ENCODE peak calls at places on chromosomes 11 and 22, in five cellular contexts. One of them, this sample, is unnamed.
A peak's percentile ranks its signal among the peaks of the same experiment; 100 is the strongest.

GRCh38 chr22:23054531-23055257 is 15.6 kb upstream of the GNAZ start:
- DNase-seq in left cardiac atrium: no peak
- DNase-seq in central memory CD4-positive, alpha-beta T cell: no peak
- DNase-seq in neural crest cell: no peak
- DNase-seq in T-helper 1 cell: no peak
- DNase-seq in this sample: no peak

GRCh38 chr22:29062286-29062949 is 787 bp upstream of the C22orf31 start:
- DNase-seq in left cardiac atrium: no peak
- DNase-seq in central memory CD4-positive, alpha-beta T cell: no peak
- DNase-seq in neural crest cell: no peak
- DNase-seq in T-helper 1 cell: no peak
- DNase-seq in this sample: no peak

GRCh38 chr22:43275545-43275981 is 67.6 kb downstream of the SCUBE1 start:
- DNase-seq in left cardiac atrium: no peak
- DNase-seq in central memory CD4-positive, alpha-beta T cell: no peak
- DNase-seq in neural crest cell: no peak
- DNase-seq in T-helper 1 cell: no peak
- DNase-seq in this sample: no peak

GRCh38 chr11:65427691-65428577 is 5.3 kb downstream of the NEAT1 start:
- DNase-seq in left cardiac atrium: peak; percentile 40
- DNase-seq in central memory CD4-positive, alpha-beta T cell: peak; percentile 27
- DNase-seq in neural crest cell: no peak
- DNase-seq in T-helper 1 cell: no peak
- DNase-seq in this sample: no peak

GRCh38 chr11:117950320-117950719 is 21.1 kb upstream of the TMPRSS13 start:
- DNase-seq in left cardiac atrium: no peak
- DNase-seq in central memory CD4-positive, alpha-beta T cell: peak; percentile 80
- DNase-seq in neural crest cell: no peak
- DNase-seq in T-helper 1 cell: peak; percentile 54
- DNase-seq in this sample: peak; percentile 64

GRCh38 chr22:20013382-20013871 is 3.2 kb downstream of the ARVCF start:
- DNase-seq in left cardiac atrium: peak; percentile 81
- DNase-seq in central memory CD4-positive, alpha-beta T cell: no peak
- DNase-seq in neural crest cell: peak; percentile 82
- DNase-seq in T-helper 1 cell: no peak
- DNase-seq in this sample: no peak

GRCh38 chr22:41425704-41426365 is 20.8 kb downstream of the TOB2 start:
- DNase-seq in left cardiac atrium: no peak
- DNase-seq in central memory CD4-positive, alpha-beta T cell: peak; percentile 56
- DNase-seq in neural crest cell: no peak
- DNase-seq in T-helper 1 cell: no peak
- DNase-seq in this sample: peak; percentile 37

GRCh38 chr11:104090767-104091166 is 54.3 kb downstream of the DDI1 start:
- DNase-seq in left cardiac atrium: no peak
- DNase-seq in central memory CD4-positive, alpha-beta T cell: no peak
- DNase-seq in neural crest cell: no peak
- DNase-seq in T-helper 1 cell: no peak
- DNase-seq in this sample: no peak

GRCh38 chr11:33829430-33830141 is 55.3 kb upstream of the FBXO3 start:
- DNase-seq in left cardiac atrium: peak; percentile 43
- DNase-seq in central memory CD4-positive, alpha-beta T cell: peak; percentile 29
- DNase-seq in neural crest cell: peak; percentile 59
- DNase-seq in T-helper 1 cell: peak; percentile 28
- DNase-seq in this sample: no peak

GRCh38 chr11:71451596-71452353 is 1.2 kb upstream of the NADSYN1 start:
- DNase-seq in left cardiac atrium: no peak
- DNase-seq in central memory CD4-positive, alpha-beta T cell: no peak
- DNase-seq in neural crest cell: no peak
- DNase-seq in T-helper 1 cell: no peak
- DNase-seq in this sample: no peak